ENCODE peak calls at places on chromosomes 2 and 18, in six cellular contexts. One of them, this sample, is unnamed. For H3K9me3, the result is how much of the 10 kb centered on the place peaks cover.

GRCh38 chr2:177445223-177445622 is 52.6 kb downstream of the AGPS start:
- DNase-seq in heart left ventricle: no peak
- DNase-seq in body of pancreas: no peak
- DNase-seq in SK-N-SH: no peak
- DNase-seq in HepG2: no peak
- DNase-seq in endodermal cell: no peak
- DNase-seq in this sample: no peak

GRCh38 chr2:63001576-63001975 is 49.1 kb upstream of the OTX1 start:
- DNase-seq in endodermal cell: no peak
- DNase-seq in SK-N-SH: no peak
- DNase-seq in heart left ventricle: no peak
- DNase-seq in body of pancreas: no peak
- DNase-seq in HepG2: no peak
- DNase-seq in this sample: no peak

GRCh38 chr18:23093772-23094171 is 41.5 kb upstream of the CABLES1 start:
- DNase-seq in SK-N-SH: no peak
- DNase-seq in heart left ventricle: no peak
- DNase-seq in body of pancreas: no peak
- DNase-seq in HepG2: no peak
- DNase-seq in endodermal cell: no peak
- DNase-seq in this sample: peak

GRCh38 chr2:205358351-205358815 is 323.9 kb upstream of the NRP2 start:
- DNase-seq in body of pancreas: no peak
- DNase-seq in heart left ventricle: no peak
- DNase-seq in HepG2: no peak
- DNase-seq in endodermal cell: no peak
- DNase-seq in SK-N-SH: no peak
- DNase-seq in this sample: no peak

GRCh38 chr2:80737047-80737446 is 432.5 kb upstream of the LRRTM1 start:
- DNase-seq in SK-N-SH: no peak
- DNase-seq in heart left ventricle: no peak
- DNase-seq in HepG2: no peak
- DNase-seq in endodermal cell: no peak
- DNase-seq in body of pancreas: no peak
- DNase-seq in this sample: no peak

GRCh38 chr2:193895226-193895625 is 1700.5 kb upstream of the TMEFF2 start:
- DNase-seq in body of pancreas: no peak
- DNase-seq in HepG2: no peak
- DNase-seq in endodermal cell: no peak
- DNase-seq in SK-N-SH: no peak
- DNase-seq in heart left ventricle: no peak
- DNase-seq in this sample: no peak

GRCh38 chr2:65922794-65923193 is 490.4 kb upstream of the SPRED2 start:
- DNase-seq in endodermal cell: no peak
- DNase-seq in body of pancreas: peak
- DNase-seq in heart left ventricle: no peak
- DNase-seq in SK-N-SH: no peak
- DNase-seq in HepG2: no peak
- DNase-seq in this sample: no peak

GRCh38 chr2:107091163-107091864 is 205.3 kb upstream of the ST6GAL2 start:
- DNase-seq in SK-N-SH: no peak
- DNase-seq in HepG2: no peak
- DNase-seq in endodermal cell: peak
- DNase-seq in heart left ventricle: no peak
- DNase-seq in body of pancreas: no peak
- DNase-seq in this sample: no peak

GRCh38 chr2:96495983-96496382 is 9.2 kb downstream of the NEURL3 start:
- DNase-seq in SK-N-SH: no peak
- DNase-seq in HepG2: no peak
- DNase-seq in body of pancreas: no peak
- DNase-seq in endodermal cell: no peak
- DNase-seq in heart left ventricle: no peak
- DNase-seq in this sample: no peak

GRCh38 chr2:201122276-201122675 is 6.3 kb downstream of the CFLAR start:
- DNase-seq in HepG2: no peak
- DNase-seq in body of pancreas: no peak
- DNase-seq in heart left ventricle: no peak
- DNase-seq in SK-N-SH: no peak
- DNase-seq in endodermal cell: no peak
- DNase-seq in this sample: no peak

GRCh38 chr18:68984342-68984741 is 186.5 kb downstream of the CCDC102B start:
- DNase-seq in SK-N-SH: no peak
- DNase-seq in body of pancreas: no peak
- DNase-seq in heart left ventricle: no peak
- DNase-seq in endodermal cell: no peak
- DNase-seq in HepG2: no peak
- DNase-seq in this sample: no peak

GRCh38 chr18:30245756-30246515 is 796.6 kb downstream of the DSC3 start:
- DNase-seq in heart left ventricle: no peak
- DNase-seq in HepG2: no peak
- DNase-seq in SK-N-SH: no peak
- DNase-seq in body of pancreas: no peak
- DNase-seq in endodermal cell: no peak
- DNase-seq in this sample: no peak

GRCh38 chr2:237720444-237720843 is 78.1 kb upstream of the RBM44 start:
- DNase-seq in heart left ventricle: no peak
- DNase-seq in endodermal cell: no peak
- DNase-seq in body of pancreas: no peak
- DNase-seq in HepG2: no peak
- DNase-seq in SK-N-SH: no peak
- DNase-seq in this sample: no peak

GRCh38 chr2:217489145-217489960 is 513.4 kb downstream of the TNS1 start:
- DNase-seq in endodermal cell: peak
- DNase-seq in heart left ventricle: no peak
- DNase-seq in HepG2: no peak
- DNase-seq in body of pancreas: no peak
- DNase-seq in SK-N-SH: no peak
- DNase-seq in this sample: no peak

GRCh38 chr2:177338177-177338721 is 54.3 kb upstream of the AGPS start:
- DNase-seq in endodermal cell: no peak
- DNase-seq in body of pancreas: no peak
- DNase-seq in HepG2: peak
- DNase-seq in heart left ventricle: no peak
- DNase-seq in SK-N-SH: no peak
- DNase-seq in this sample: no peak

GRCh38 chr2:37585982-37586621 is 85.3 kb downstream of the CDC42EP3 start:
- DNase-seq in body of pancreas: peak
- DNase-seq in heart left ventricle: no peak
- DNase-seq in SK-N-SH: no peak
- DNase-seq in HepG2: no peak
- DNase-seq in endodermal cell: no peak
- DNase-seq in this sample: no peak

GRCh38 chr18:45248240-45248903 is 366.9 kb upstream of the SLC14A2 start:
- DNase-seq in SK-N-SH: no peak
- DNase-seq in endodermal cell: no peak
- DNase-seq in body of pancreas: peak
- DNase-seq in heart left ventricle: peak
- DNase-seq in HepG2: no peak
- DNase-seq in this sample: no peak

GRCh38 chr2:25740810-25741381 is 67.5 kb upstream of the DTNB start:
- DNase-seq in body of pancreas: peak
- DNase-seq in HepG2: no peak
- DNase-seq in endodermal cell: peak
- DNase-seq in heart left ventricle: no peak
- DNase-seq in SK-N-SH: no peak
- DNase-seq in this sample: peak

GRCh38 chr2:241986836-241987641 is 117.5 kb downstream of the RTP5 start:
- DNase-seq in SK-N-SH: no peak
- DNase-seq in endodermal cell: peak
- DNase-seq in heart left ventricle: no peak
- DNase-seq in body of pancreas: no peak
- DNase-seq in HepG2: no peak
- DNase-seq in this sample: no peak

GRCh38 chr2:29223851-29224692 is 108.9 kb downstream of the CLIP4 start:
- DNase-seq in body of pancreas: peak
- DNase-seq in endodermal cell: no peak
- DNase-seq in heart left ventricle: peak
- DNase-seq in SK-N-SH: peak
- DNase-seq in HepG2: no peak
- DNase-seq in this sample: no peak

GRCh38 chr2:119469661-119470297 is 38.1 kb downstream of the TMEM37 start:
- DNase-seq in SK-N-SH: no peak
- DNase-seq in HepG2: peak
- DNase-seq in endodermal cell: no peak
- DNase-seq in heart left ventricle: no peak
- DNase-seq in body of pancreas: no peak
- DNase-seq in this sample: no peak

GRCh38 chr2:204004912-204005311 is 68.3 kb downstream of the ICOS start:
- DNase-seq in HepG2: no peak
- DNase-seq in heart left ventricle: no peak
- DNase-seq in SK-N-SH: no peak
- DNase-seq in endodermal cell: no peak
- DNase-seq in body of pancreas: no peak
- DNase-seq in this sample: no peak

GRCh38 chr18:2988041-2988794 is 24.7 kb downstream of the LPIN2 start:
- DNase-seq in HepG2: no peak
- DNase-seq in endodermal cell: no peak
- DNase-seq in body of pancreas: no peak
- DNase-seq in SK-N-SH: no peak
- DNase-seq in heart left ventricle: no peak
- DNase-seq in this sample: no peak

GRCh38 chr2:43426305-43427031 is 169.4 kb downstream of the THADA start:
- DNase-seq in HepG2: peak
- DNase-seq in heart left ventricle: peak
- DNase-seq in SK-N-SH: peak
- DNase-seq in body of pancreas: peak
- DNase-seq in endodermal cell: no peak
- DNase-seq in this sample: no peak

GRCh38 chr18:63785031-63785430 is 9.8 kb downstream of the SERPINB7 start:
- DNase-seq in heart left ventricle: no peak
- DNase-seq in body of pancreas: no peak
- DNase-seq in endodermal cell: no peak
- DNase-seq in SK-N-SH: no peak
- DNase-seq in HepG2: no peak
- DNase-seq in this sample: no peak

GRCh38 chr18:43482600-43482999 is 205.3 kb upstream of the SYT4 start:
- DNase-seq in HepG2: no peak
- DNase-seq in SK-N-SH: no peak
- DNase-seq in endodermal cell: no peak
- DNase-seq in heart left ventricle: no peak
- DNase-seq in body of pancreas: no peak
- DNase-seq in this sample: no peak

GRCh38 chr2:174340400-174341300 is 5.9 kb downstream of the SP9 start:
- DNase-seq in heart left ventricle: no peak
- DNase-seq in endodermal cell: peak
- DNase-seq in body of pancreas: no peak
- DNase-seq in SK-N-SH: peak
- DNase-seq in HepG2: peak
- DNase-seq in this sample: peak

GRCh38 chr2:131408176-131408575 is 44.2 kb upstream of the RAB6D start:
- DNase-seq in heart left ventricle: no peak
- DNase-seq in body of pancreas: no peak
- DNase-seq in endodermal cell: no peak
- DNase-seq in HepG2: no peak
- DNase-seq in SK-N-SH: no peak
- DNase-seq in this sample: no peak
- H3K9me3 ChIP-seq in heart left ventricle: under half
- H3K9me3 ChIP-seq in body of pancreas: under half
- H3K9me3 ChIP-seq in endodermal cell: under half
- H3K9me3 ChIP-seq in HepG2: under half
- H3K9me3 ChIP-seq in SK-N-SH: under half
- H3K9me3 ChIP-seq in this sample: under half

DNA sequence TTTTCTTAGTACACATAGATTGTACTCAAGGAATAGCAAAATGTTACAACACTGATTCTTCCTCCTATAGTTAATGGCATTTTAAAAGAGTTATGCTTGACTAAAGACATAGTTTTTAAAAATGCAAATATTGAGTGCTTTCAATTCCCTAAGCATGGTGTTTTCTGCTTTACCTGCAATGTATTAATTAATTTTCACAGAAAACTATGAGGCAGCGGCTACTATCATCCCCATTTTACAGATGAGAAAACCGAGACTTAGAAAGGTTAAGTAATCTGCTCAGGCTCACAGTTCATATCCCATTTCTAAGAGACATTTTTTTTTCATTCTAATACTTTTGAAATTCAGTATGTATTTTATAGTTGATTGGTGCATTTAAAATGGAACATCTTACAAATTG is 38.0 kb downstream of the BMP10 start:
- DNase-seq in heart left ventricle: no peak
- DNase-seq in endodermal cell: no peak
- DNase-seq in body of pancreas: no peak
- DNase-seq in SK-N-SH: no peak
- DNase-seq in HepG2: no peak
- DNase-seq in this sample: no peak
- H3K27ac ChIP-seq in heart left ventricle: no peak
- H3K27ac ChIP-seq in endodermal cell: no peak
- H3K27ac ChIP-seq in body of pancreas: no peak
- H3K27ac ChIP-seq in SK-N-SH: no peak
- H3K27ac ChIP-seq in HepG2: no peak
- H3K27ac ChIP-seq in this sample: no peak

DNA sequence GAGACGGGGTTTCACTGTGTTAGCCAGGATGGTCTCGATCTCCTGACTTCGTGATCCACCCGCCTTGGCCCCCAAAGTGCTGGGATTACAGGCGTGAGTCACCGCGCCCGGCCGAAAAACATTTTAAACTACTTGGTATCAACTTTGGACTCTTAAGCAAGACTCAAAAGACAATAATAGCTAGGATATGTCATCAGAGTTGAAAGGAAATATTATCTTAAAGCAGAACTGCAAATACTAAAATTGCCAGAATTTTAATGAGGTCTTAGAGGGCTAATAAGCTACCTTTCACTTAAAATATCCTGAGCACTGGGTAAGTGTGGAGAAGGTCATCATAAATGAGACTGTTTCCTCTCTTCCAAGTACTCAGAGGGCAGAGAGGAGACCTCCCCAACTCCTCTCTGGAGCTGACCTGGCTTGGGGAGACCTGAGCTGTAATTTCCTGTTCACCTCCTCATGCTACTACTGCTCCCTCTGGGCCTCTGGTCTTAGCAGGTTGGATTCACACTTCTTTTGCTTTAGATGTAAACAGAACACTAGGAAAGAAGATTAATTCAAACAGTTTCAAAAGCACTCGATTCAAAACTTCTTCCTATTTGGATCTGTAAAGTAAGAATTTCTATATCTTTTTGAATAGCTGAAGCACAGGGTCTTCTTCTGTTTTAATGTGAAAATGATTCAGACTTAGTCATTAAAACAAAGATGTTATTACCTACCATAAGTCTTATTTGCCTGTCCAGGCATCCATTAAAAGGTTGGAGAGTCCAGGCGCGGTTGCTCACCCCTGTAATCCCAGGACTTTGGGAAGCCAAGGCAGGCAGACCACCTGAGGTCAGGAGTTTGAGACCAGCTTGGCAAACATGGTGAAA is 16.5 kb downstream of the CNRIP1 start:
- DNase-seq in body of pancreas: no peak
- DNase-seq in HepG2: peak
- DNase-seq in SK-N-SH: no peak
- DNase-seq in endodermal cell: no peak
- DNase-seq in heart left ventricle: no peak
- DNase-seq in this sample: no peak
- H3K9me3 ChIP-seq in body of pancreas: under half
- H3K9me3 ChIP-seq in HepG2: under half
- H3K9me3 ChIP-seq in SK-N-SH: under half
- H3K9me3 ChIP-seq in endodermal cell: under half
- H3K9me3 ChIP-seq in heart left ventricle: under half
- H3K9me3 ChIP-seq in this sample: under half

GRCh38 chr2:187220100-187220499 is 228.0 kb downstream of the CALCRL start:
- DNase-seq in heart left ventricle: no peak
- DNase-seq in body of pancreas: no peak
- DNase-seq in endodermal cell: no peak
- DNase-seq in SK-N-SH: no peak
- DNase-seq in HepG2: no peak
- DNase-seq in this sample: no peak
- H3K27ac ChIP-seq in heart left ventricle: no peak
- H3K27ac ChIP-seq in body of pancreas: no peak
- H3K27ac ChIP-seq in endodermal cell: no peak
- H3K27ac ChIP-seq in SK-N-SH: no peak
- H3K27ac ChIP-seq in HepG2: no peak
- H3K27ac ChIP-seq in this sample: no peak

This sample was measured in WERI-Rb-1.